ENCODE peak calls at places on chromosomes 6 and 20, in nine cellular contexts. X is endodermal cell, Q is HuH-7, F is NCI-H187, W is NCI-H1092 treated with DMSO at 0.1 percent for 48 hours, R is thyroid gland, C is ACHN, Z is heart right ventricle, E is GM03348. N is an unnamed sample.

GRCh38 chr6:130215526-130215925 is 7.2 kb downstream of the SAMD3 start:
- DNase-seq in W (no peak), Z (no peak), E (no peak), X (peak; percentile 81), C (no peak), R (no peak), F (no peak), Q (no peak), N (no peak)

GRCh38 chr20:48758206-48758820 is 69.5 kb downstream of the PREX1 start:
- DNase-seq in Q (no peak), W (no peak), E (no peak), F (peak; percentile 72), R (no peak), C (no peak), X (no peak), Z (no peak), N (no peak)

GRCh38 chr6:133814797-133815196 is 74.1 kb upstream of the TCF21 start:
- DNase-seq in X (no peak), Z (no peak), E (no peak), Q (no peak), W (no peak), R (no peak), F (no peak), C (no peak), N (peak; percentile 29)

GRCh38 chr6:131331146-131331545 is 195.9 kb downstream of the AKAP7 start:
- DNase-seq in R (peak; percentile 39), F (no peak), C (no peak), E (no peak), Q (no peak), W (no peak), Z (no peak), X (no peak), N (no peak)

GRCh38 chr20:7346562-7346961 is 579.1 kb downstream of the BMP2 start:
- DNase-seq in Z (no peak), Q (no peak), F (no peak), C (no peak), R (no peak), E (no peak), X (no peak), W (no peak), N (no peak)

GRCh38 chr6:157538163-157538562 is 157.2 kb downstream of the ZDHHC14 start:
- DNase-seq in Z (no peak), F (no peak), R (no peak), W (no peak), X (peak; percentile 13), E (no peak), C (no peak), Q (no peak), N (no peak)

GRCh38 chr6:126266664-126267063 is 73.3 kb upstream of the CENPW start:
- DNase-seq in W (no peak), E (no peak), R (no peak), Z (no peak), Q (no peak), C (no peak), F (no peak), X (no peak), N (no peak)

GRCh38 chr20:7792131-7792869 is 148.0 kb downstream of the HAO1 start:
- DNase-seq in F (no peak), Q (no peak), C (no peak), E (no peak), R (no peak), W (no peak), Z (no peak), X (no peak), N (no peak)

GRCh38 chr20:53331151-53331973 is 262.3 kb downstream of the ZNF217 start:
- DNase-seq in R (no peak), W (no peak), F (no peak), C (peak; percentile 16), Z (no peak), E (peak; percentile 81), X (peak; percentile 78), Q (no peak), N (no peak)

GRCh38 chr20:58699246-58700107 is 6.9 kb downstream of the NPEPL1 start:
- DNase-seq in X (no peak), W (no peak), C (no peak), R (no peak), Z (no peak), F (no peak), Q (no peak), E (no peak), N (no peak)

GRCh38 chr20:53622247-53623114 is 28.8 kb upstream of the ZNF217 start:
- DNase-seq in E (no peak), R (no peak), F (no peak), Q (no peak), Z (no peak), C (peak; percentile 13), X (peak; percentile 49), W (no peak), N (no peak)

GRCh38 chr6:53604623-53605190 is 59.8 kb upstream of the GCLC start:
- DNase-seq in F (no peak), R (no peak), Z (no peak), W (no peak), E (no peak), C (no peak), Q (no peak), X (no peak), N (no peak)

GRCh38 chr20:57573893-57574292 is 13.0 kb downstream of the PCK1 start:
- DNase-seq in R (no peak), E (no peak), X (no peak), Q (no peak), F (no peak), C (no peak), Z (no peak), W (no peak), N (no peak)

GRCh38 chr20:58179432-58180099 is 48.9 kb downstream of the ANKRD60 start:
- DNase-seq in C (peak; percentile 40), Z (peak; percentile 72), F (no peak), R (peak; percentile 21), X (peak; percentile 90), E (peak; percentile 91), W (peak; percentile 15), Q (peak; percentile 82), N (no peak)

GRCh38 chr6:17506962-17507361 is 93.1 kb upstream of the FAM8A1 start:
- DNase-seq in X (no peak), C (no peak), W (no peak), E (no peak), Q (no peak), R (no peak), F (no peak), Z (no peak), N (no peak)

GRCh38 chr6:140774080-140774505 is 1358.6 kb upstream of the GJE1 start:
- DNase-seq in R (no peak), W (peak; percentile 25), E (peak; percentile 46), C (peak; percentile 53), Q (no peak), X (no peak), F (no peak), Z (no peak), N (peak; percentile 59)

GRCh38 chr20:19883501-19883900 is 125.4 kb downstream of the RIN2 start:
- DNase-seq in W (no peak), Z (no peak), F (no peak), E (no peak), C (no peak), Q (no peak), R (no peak), X (no peak), N (no peak)

GRCh38 chr6:28117386-28118050 is 6.9 kb upstream of the ZSCAN16 start:
- DNase-seq in X (no peak), W (no peak), C (no peak), E (no peak), F (no peak), Z (no peak), R (no peak), Q (no peak), N (no peak)

GRCh38 chr6:28258877-28259777 is at the start of gene NKAPL:
- DNase-seq in E (peak; percentile 66), Z (peak; percentile 88), C (no peak), F (no peak), X (no peak), R (peak; percentile 67), Q (no peak), W (no peak), N (no peak)

GRCh38 chr20:3798405-3798768 is 2.3 kb downstream of the CDC25B start:
- DNase-seq in X (no peak), E (no peak), F (no peak), R (no peak), Z (no peak), Q (no peak), W (no peak), C (no peak), N (no peak)

GRCh38 chr6:157942351-157942750 is 39.3 kb upstream of the SYNJ2 start:
- DNase-seq in Q (no peak), Z (no peak), C (no peak), R (no peak), E (no peak), X (no peak), F (no peak), W (no peak), N (no peak)

GRCh38 chr20:839015-839414 is 5.5 kb downstream of the FAM110A start:
- DNase-seq in X (no peak), W (no peak), F (no peak), C (no peak), Q (no peak), R (no peak), E (no peak), Z (no peak), N (no peak)

GRCh38 chr20:53736757-53737403 is 143.2 kb upstream of the ZNF217 start:
- DNase-seq in F (no peak), R (peak; percentile 35), E (peak; percentile 31), Z (no peak), Q (no peak), C (no peak), W (no peak), X (no peak), N (no peak)

GRCh38 chr6:32885698-32886286 is 31.8 kb downstream of the PSMB9 start:
- DNase-seq in Z (no peak), X (no peak), E (peak; percentile 67), F (peak; percentile 53), W (peak; percentile 27), C (peak; percentile 73), R (no peak), Q (no peak), N (peak; percentile 48)

GRCh38 chr20:61429458-61430227 is 177.6 kb downstream of the CDH4 start:
- DNase-seq in Q (no peak), W (no peak), C (no peak), E (no peak), Z (no peak), X (no peak), F (no peak), R (no peak), N (no peak)

N was measured in epithelial cell of proximal tubule.